ENCODE peak calls at places on chromosome 2, in six cellular contexts. P is left ventricle myocardium inferior, R is esophagus muscularis mucosa, E is neural progenitor cell, B is AG04450, A is NT2/D1. C is an unnamed sample. For H3K9me3, the result is how much of the 10 kb centered on the place peaks cover.

GRCh38 chr2:164706522-164706921 is 85.2 kb upstream of the GRB14 start:
- DNase-seq in R (no peak), A (no peak), B (no peak), P (no peak), E (no peak), C (no peak)

GRCh38 chr2:10490806-10491291 is 42.7 kb upstream of the ODC1 start:
- DNase-seq in P (no peak), B (no peak), R (no peak), A (no peak), E (no peak), C (no peak)

GRCh38 chr2:239389414-239390329 is 11.1 kb downstream of the HDAC4 start:
- DNase-seq in E (no peak), A (no peak), R (no peak), P (no peak), B (no peak), C (no peak)

GRCh38 chr2:164606557-164606956 is 14.7 kb downstream of the GRB14 start:
- DNase-seq in P (no peak), R (no peak), E (no peak), A (no peak), B (no peak), C (no peak)

GRCh38 chr2:188811522-188811921 is 162.7 kb upstream of the COL3A1 start:
- DNase-seq in P (no peak), B (no peak), A (no peak), E (no peak), R (no peak), C (no peak)

GRCh38 chr2:33373986-33374385 is 102.5 kb upstream of the RASGRP3 start:
- DNase-seq in A (no peak), P (no peak), E (no peak), R (no peak), B (no peak), C (no peak)

GRCh38 chr2:20350105-20350712 is 435 bp downstream of the PUM2 start:
- DNase-seq in R (no peak), E (no peak), B (no peak), A (peak), P (peak), C (peak)

GRCh38 chr2:98058191-98058975 is 28.6 kb upstream of the VWA3B start:
- DNase-seq in R (peak), P (no peak), A (no peak), B (no peak), E (no peak), C (no peak)

GRCh38 chr2:8090748-8091700 is 590.8 kb upstream of the ID2 start:
- DNase-seq in A (peak), P (peak), E (no peak), B (peak), R (peak), C (peak)

GRCh38 chr2:12607971-12608370 is 108.8 kb upstream of the TRIB2 start:
- DNase-seq in E (no peak), B (no peak), A (no peak), R (no peak), P (no peak), C (no peak)

GRCh38 chr2:126571403-126571802 is 84.6 kb upstream of the GYPC start:
- DNase-seq in R (peak), B (no peak), A (peak), P (no peak), E (no peak), C (no peak)

GRCh38 chr2:11750422-11750821 is 4.0 kb downstream of the LPIN1 start:
- DNase-seq in A (no peak), P (no peak), E (no peak), B (no peak), R (no peak), C (no peak)

GRCh38 chr2:23381084-23381483 is 3.9 kb upstream of the KLHL29 start:
- DNase-seq in B (no peak), P (no peak), A (no peak), R (no peak), E (no peak), C (peak)

GRCh38 chr2:19757586-19757985 is 144.2 kb downstream of the TTC32 start:
- DNase-seq in P (no peak), A (no peak), B (no peak), R (no peak), E (no peak), C (no peak)

GRCh38 chr2:66851449-66851872 is 416.5 kb downstream of the MEIS1 start:
- DNase-seq in B (peak), R (no peak), A (no peak), P (no peak), E (no peak), C (no peak)

GRCh38 chr2:42977236-42978174 is 185.1 kb upstream of the HAAO start:
- DNase-seq in B (no peak), R (no peak), A (no peak), P (no peak), E (no peak), C (no peak)

GRCh38 chr2:16060125-16060935 is 120.0 kb downstream of the MYCN start:
- DNase-seq in E (no peak), A (no peak), B (no peak), P (no peak), R (no peak), C (peak)

GRCh38 chr2:119441376-119442231 is 9.9 kb downstream of the TMEM37 start:
- DNase-seq in P (no peak), R (no peak), A (no peak), E (no peak), B (no peak), C (no peak)

GRCh38 chr2:25228848-25229674 is 60.7 kb upstream of the POMC start:
- DNase-seq in E (peak), A (peak), P (peak), B (peak), R (no peak), C (peak)

GRCh38 chr2:239599299-239599698 is 198.5 kb upstream of the HDAC4 start:
- DNase-seq in B (no peak), R (no peak), P (no peak), E (no peak), A (no peak), C (no peak)

GRCh38 chr2:172655091-172655837 is 80.4 kb upstream of the RAPGEF4 start:
- DNase-seq in E (no peak), R (no peak), P (no peak), A (no peak), B (peak), C (no peak)

GRCh38 chr2:126325202-126325601 is 330.8 kb upstream of the GYPC start:
- DNase-seq in A (no peak), R (no peak), B (no peak), E (no peak), P (no peak), C (no peak)

GRCh38 chr2:43461461-43462073 is 134.3 kb downstream of the THADA start:
- DNase-seq in B (no peak), E (no peak), R (no peak), P (no peak), A (no peak), C (peak)

GRCh38 chr2:59804662-59805258 is 748.7 kb downstream of the BCL11A start:
- DNase-seq in B (no peak), R (peak), A (no peak), P (no peak), E (peak), C (no peak)

GRCh38 chr2:204846471-204846870 is 301.2 kb downstream of the PARD3B start:
- DNase-seq in E (no peak), A (no peak), P (no peak), B (no peak), R (no peak), C (no peak)

DNA sequence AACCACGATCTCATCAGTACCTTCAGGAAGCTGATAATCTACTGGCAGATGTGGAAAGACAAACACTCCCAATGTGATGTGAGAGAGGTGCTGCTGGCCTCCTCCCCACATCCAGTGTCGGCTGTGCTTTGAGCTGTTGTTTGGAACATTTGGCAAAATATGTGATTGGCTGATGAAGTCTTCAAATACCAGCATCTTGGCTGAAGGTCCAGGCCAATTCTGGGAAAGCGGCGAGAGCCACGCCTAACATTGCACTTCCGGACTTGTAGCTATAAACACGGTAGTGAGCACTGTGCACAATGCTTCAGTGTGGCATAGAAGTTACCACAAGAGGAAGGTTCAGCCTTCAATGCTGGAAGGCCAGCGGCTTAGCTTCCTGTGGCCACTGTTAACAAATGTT is 198.8 kb downstream of the DCDC2C start:
- DNase-seq in E (no peak), A (no peak), B (no peak), R (peak), P (no peak), C (no peak)
- H3K9me3 ChIP-seq in E (under half), A (under half), B (under half), R (under half), P (under half), C (under half)

DNA sequence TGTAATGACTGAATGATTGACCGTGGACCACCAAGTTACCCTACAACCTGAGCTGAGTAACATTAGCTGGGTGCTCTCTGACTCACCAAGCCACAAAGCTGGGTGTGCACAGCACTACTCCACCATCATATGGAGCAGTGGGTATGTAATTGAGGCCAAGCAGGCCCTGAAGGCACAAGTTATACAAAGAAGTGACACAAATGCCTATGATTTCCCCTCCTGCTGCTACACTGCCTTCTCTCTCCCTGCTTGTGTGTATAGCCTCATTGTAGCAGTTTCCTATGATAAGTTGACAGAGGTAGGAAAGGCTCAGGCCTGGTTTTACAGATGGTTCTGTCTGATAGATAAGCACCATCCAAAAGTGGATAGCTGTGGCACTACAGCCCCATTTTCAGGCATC is 1327.2 kb upstream of the DDX18 start:
- DNase-seq in E (no peak), R (no peak), B (no peak), A (no peak), P (no peak), C (no peak)
- H3K9me3 ChIP-seq in E (under half), R (under half), B (under half), A (under half), P (under half), C (under half)

GRCh38 chr2:237242091-237242536 is 156.4 kb downstream of the COPS8 start:
- DNase-seq in P (no peak), B (no peak), E (no peak), R (peak), A (no peak), C (no peak)
- H3K9me3 ChIP-seq in P (under half), B (under half), E (under half), R (under half), A (under half), C (under half)

DNA sequence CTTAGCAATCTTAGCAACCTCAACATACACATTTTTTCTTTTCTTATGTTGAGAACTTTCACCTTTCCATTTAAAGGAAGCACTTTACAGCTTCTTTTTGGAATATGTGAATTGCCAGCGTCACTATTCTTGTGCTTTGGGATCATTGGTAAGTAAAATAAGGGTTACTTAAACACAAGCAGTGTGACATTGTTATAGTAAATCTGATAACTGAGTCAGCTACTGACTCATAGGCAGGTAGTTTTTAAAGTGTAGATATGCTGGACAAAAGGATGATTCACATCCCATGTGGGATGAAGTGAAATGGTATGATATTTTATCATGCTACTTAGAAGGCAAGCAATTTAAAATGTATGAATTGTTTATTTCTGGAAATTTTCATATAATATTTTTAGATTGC is 637.2 kb downstream of the DCDC2C start:
- DNase-seq in R (no peak), A (no peak), B (no peak), P (no peak), E (no peak), C (no peak)
- H3K9me3 ChIP-seq in R (under half), A (under half), B (under half), P (under half), E (under half), C (under half)

DNA sequence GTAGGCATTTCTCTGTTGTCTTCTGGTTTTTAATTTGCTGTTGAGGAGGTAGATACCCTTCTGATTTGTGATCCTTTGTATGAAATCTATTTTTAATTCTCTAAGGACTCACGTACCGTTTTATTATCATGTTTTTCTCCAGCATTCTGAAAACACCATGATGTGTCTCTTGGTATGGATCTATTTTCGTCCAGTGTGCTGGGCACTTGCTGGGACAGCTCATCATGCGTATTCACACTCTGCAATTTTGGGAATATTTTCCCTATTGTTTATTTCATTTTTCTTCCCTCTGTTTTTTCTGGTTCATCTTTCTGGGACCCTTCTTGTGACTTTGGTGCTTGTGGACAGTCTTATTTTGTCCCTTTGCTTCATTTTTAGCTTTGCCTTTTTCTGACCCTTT is 21.9 kb downstream of the RPIA start:
- DNase-seq in E (no peak), R (no peak), P (no peak), B (no peak), A (no peak), C (no peak)
- H3K9me3 ChIP-seq in E (under half), R (under half), P (under half), B (under half), A (under half), C (under half)

GRCh38 chr2:107648781-107649413 is 177.8 kb upstream of the RGPD4 start:
- DNase-seq in A (no peak), P (no peak), R (no peak), B (no peak), E (peak), C (no peak)
- H3K9me3 ChIP-seq in A (under half), P (under half), R (under half), B (under half), E (under half), C (under half)

GRCh38 chr2:81282151-81282769 is 977.7 kb upstream of the LRRTM1 start:
- DNase-seq in P (no peak), B (no peak), A (no peak), R (no peak), E (no peak), C (no peak)
- H3K9me3 ChIP-seq in P (under half), B (under half), A (under half), R (under half), E (under half), C (under half)

C was measured in BE2C.